ENCODE peak calls at places on chromosomes 4 and X, in eight cellular contexts. H is occipital lobe; P is HCT116; Z is GM03348; D is GM13977; E is stimulated activated CD4-positive, alpha-beta T cell treated with anti-CD3 and anti-CD28 coated beads, Interleukin-4, amount 100 ng/mL, for 4 hours; R is spleen; S is NAMALWA. K is an unnamed sample.
A peak's percentile ranks its signal among the peaks of the same experiment; 100 is the strongest.

GRCh38 chr4:86013623-86014022 is 346.2 kb downstream of the MAPK10 start:
- DNase-seq in H (no peak), P (no peak), Z (no peak), D (no peak), E (no peak), R (no peak), S (no peak), K (no peak)

GRCh38 chrX:103211012-103211715 is 3.7 kb upstream of the BEX4 start:
- DNase-seq in H (no peak), P (peak; percentile 10), Z (peak; percentile 38), D (peak; percentile 53), E (peak; percentile 30), R (no peak), S (peak; percentile 58), K (no peak)

GRCh38 chr4:7358100-7358735 is 76.5 kb downstream of the PSAPL1 start:
- DNase-seq in H (peak; percentile 42), P (peak; percentile 42), Z (peak; percentile 89), D (no peak), E (no peak), R (no peak), S (no peak), K (no peak)

GRCh38 chr4:38136604-38137003 is 176.4 kb downstream of the PTTG2 start:
- DNase-seq in H (no peak), P (no peak), Z (no peak), D (no peak), E (no peak), R (no peak), S (no peak), K (no peak)

GRCh38 chr4:99934891-99935290 is 11.5 kb downstream of the DNAJB14 start:
- DNase-seq in H (no peak), P (no peak), Z (no peak), D (no peak), E (no peak), R (no peak), S (no peak), K (no peak)

GRCh38 chr4:99207911-99208718 is 10.9 kb downstream of the ADH6 start:
- DNase-seq in H (no peak), P (no peak), Z (no peak), D (no peak), E (no peak), R (no peak), S (no peak), K (no peak)

GRCh38 chr4:18314731-18315130 is 293.2 kb upstream of the LCORL start:
- DNase-seq in H (no peak), P (no peak), Z (no peak), D (no peak), E (no peak), R (no peak), S (no peak), K (no peak)

GRCh38 chr4:177194906-177195305 is 114.8 kb upstream of the NEIL3 start:
- DNase-seq in H (no peak), P (no peak), Z (no peak), D (no peak), E (no peak), R (no peak), S (no peak), K (no peak)

GRCh38 chrX:118724775-118725174 is 2.6 kb upstream of the IL13RA1 start:
- DNase-seq in H (no peak), P (no peak), Z (peak; percentile 11), D (no peak), E (no peak), R (no peak), S (no peak), K (no peak)

GRCh38 chr4:129822708-129823504 is 727.0 kb downstream of the C4orf33 start:
- DNase-seq in H (no peak), P (peak; percentile 53), Z (no peak), D (no peak), E (no peak), R (no peak), S (no peak), K (no peak)

GRCh38 chrX:40107291-40108083 is 9.7 kb upstream of the BCOR start:
- DNase-seq in H (peak; percentile 20), P (peak; percentile 77), Z (peak; percentile 44), D (peak; percentile 61), E (no peak), R (peak; percentile 88), S (no peak), K (peak; percentile 57)

GRCh38 chr4:15479089-15479912 is 9.6 kb downstream of the CC2D2A start:
- DNase-seq in H (peak; percentile 68), P (peak; percentile 82), Z (peak; percentile 88), D (peak; percentile 38), E (no peak), R (no peak), S (peak; percentile 51), K (peak; percentile 72)

GRCh38 chrX:119155416-119156035 is 27.9 kb upstream of the KIAA1210 start:
- DNase-seq in H (no peak), P (no peak), Z (peak; percentile 52), D (no peak), E (no peak), R (no peak), S (no peak), K (no peak)

GRCh38 chr4:40856836-40857362 is 107.1 kb downstream of the NSUN7 start:
- DNase-seq in H (peak; percentile 45), P (no peak), Z (peak; percentile 90), D (peak; percentile 82), E (peak; percentile 49), R (peak; percentile 94), S (peak; percentile 85), K (peak; percentile 23)

GRCh38 chr4:25484243-25484721 is 107.2 kb downstream of the ANAPC4 start:
- DNase-seq in H (no peak), P (no peak), Z (no peak), D (no peak), E (no peak), R (no peak), S (no peak), K (no peak)

GRCh38 chr4:1249148-1249730 is 309 bp upstream of the CTBP1 start:
- DNase-seq in H (peak; percentile 75), P (peak; percentile 64), Z (peak; percentile 95), D (peak; percentile 94), E (peak; percentile 82), R (peak; percentile 97), S (peak; percentile 84), K (peak; percentile 21)

GRCh38 chr4:169114341-169114974 is 104.4 kb upstream of the CBR4 start:
- DNase-seq in H (no peak), P (no peak), Z (no peak), D (no peak), E (no peak), R (no peak), S (no peak), K (no peak)

GRCh38 chr4:6372649-6373525 is 99.5 kb downstream of the PPP2R2C start:
- DNase-seq in H (peak; percentile 42), P (peak; percentile 54), Z (peak; percentile 72), D (peak; percentile 77), E (no peak), R (no peak), S (peak; percentile 74), K (no peak)

GRCh38 chrX:13721819-13722527 is 12.4 kb downstream of the TRAPPC2 start:
- DNase-seq in H (no peak), P (no peak), Z (no peak), D (no peak), E (no peak), R (no peak), S (peak; percentile 43), K (no peak)

GRCh38 chr4:182862166-182862875 is 54.9 kb downstream of the DCTD start:
- DNase-seq in H (no peak), P (no peak), Z (no peak), D (no peak), E (no peak), R (peak; percentile 55), S (no peak), K (no peak)

GRCh38 chr4:108291137-108291536 is 122.4 kb upstream of the LEF1 start:
- DNase-seq in H (no peak), P (no peak), Z (no peak), D (no peak), E (no peak), R (no peak), S (no peak), K (no peak)